ENCODE peak calls at places on chromosomes 7 and 10, in ten cellular contexts. F, K, P, B, U, X, M, Q, C and D are unnamed samples.

GRCh38 chr10:47449979-47450378 is 33.9 kb downstream of the ANXA8 start:
- DNase-seq in U (no peak), M (no peak), F (no peak), C (no peak), B (no peak), K (no peak), X (no peak), P (no peak), Q (no peak), D (no peak)

GRCh38 chr10:62352356-62352963 is 21.7 kb upstream of the ZNF365 start:
- DNase-seq in K (no peak), P (no peak), M (no peak), B (peak), F (no peak), U (no peak), Q (no peak), C (no peak), X (peak), D (peak)

GRCh38 chr10:47048533-47048905 is 137.3 kb downstream of the PTPN20 start:
- DNase-seq in F (no peak), B (no peak), C (no peak), U (no peak), K (no peak), X (no peak), P (no peak), M (no peak), Q (peak), D (no peak)

GRCh38 chr10:74289956-74290355 is 138.9 kb downstream of the ADK start:
- DNase-seq in X (peak), K (no peak), C (no peak), F (no peak), M (peak), Q (no peak), B (no peak), U (no peak), P (no peak), D (no peak)

GRCh38 chr7:12941512-12941911 is 254.1 kb downstream of the ARL4A start:
- DNase-seq in C (no peak), K (no peak), U (no peak), X (no peak), Q (no peak), P (no peak), M (no peak), F (no peak), B (no peak), D (no peak)

GRCh38 chr10:46526682-46527038 is 29.8 kb downstream of the GPRIN2 start:
- DNase-seq in C (no peak), Q (peak), F (no peak), X (peak), U (no peak), M (no peak), K (no peak), B (no peak), P (no peak), D (peak)

GRCh38 chr10:131618587-131619267 is 282.1 kb upstream of the PPP2R2D start:
- DNase-seq in B (no peak), K (no peak), X (no peak), P (no peak), F (no peak), C (no peak), M (no peak), Q (no peak), U (no peak), D (no peak)

GRCh38 chr10:74544106-74544505 is 282.3 kb upstream of the KAT6B start:
- DNase-seq in X (peak), B (no peak), F (no peak), M (no peak), U (no peak), Q (no peak), K (no peak), P (no peak), C (no peak), D (no peak)

GRCh38 chr7:26279405-26279804 is 12.3 kb upstream of the SNX10 start:
- DNase-seq in K (no peak), F (no peak), B (no peak), P (peak), C (no peak), M (no peak), U (no peak), X (no peak), Q (no peak), D (no peak)

GRCh38 chr7:141238546-141239218 is 164.8 kb downstream of the TMEM178B start:
- DNase-seq in P (no peak), C (no peak), Q (no peak), F (no peak), B (no peak), M (no peak), K (no peak), X (no peak), U (no peak), D (no peak)